ENCODE peak calls at places on chromosome 14, in six cellular contexts. One of them, this sample, is unnamed.
A peak's percentile ranks its signal among the peaks of the same experiment; 100 is the strongest.

GRCh38 chr14:72476657-72477499 is 417.0 kb downstream of the DPF3 start:
- DNase-seq in coronary artery: no peak
- DNase-seq in nephron progenitor cell: no peak
- DNase-seq in activated B cell treated with CpG ODN at 0.5 μM for 24 hours: no peak
- DNase-seq in GM10248: peak; percentile 79
- DNase-seq in endodermal cell: peak; percentile 76
- DNase-seq in this sample: no peak

GRCh38 chr14:21087294-21088091 is 11.0 kb downstream of the ZNF219 start:
- DNase-seq in coronary artery: no peak
- DNase-seq in GM10248: no peak
- DNase-seq in endodermal cell: peak; percentile 84
- DNase-seq in activated B cell treated with CpG ODN at 0.5 μM for 24 hours: no peak
- DNase-seq in nephron progenitor cell: no peak
- DNase-seq in this sample: peak; percentile 34

GRCh38 chr14:29085546-29085945 is 319.0 kb downstream of the FOXG1 start:
- DNase-seq in GM10248: no peak
- DNase-seq in coronary artery: no peak
- DNase-seq in activated B cell treated with CpG ODN at 0.5 μM for 24 hours: no peak
- DNase-seq in nephron progenitor cell: no peak
- DNase-seq in endodermal cell: peak; percentile 47
- DNase-seq in this sample: no peak

GRCh38 chr14:98120831-98121464 is 1151.0 kb downstream of the BCL11B start:
- DNase-seq in GM10248: no peak
- DNase-seq in endodermal cell: no peak
- DNase-seq in nephron progenitor cell: no peak
- DNase-seq in activated B cell treated with CpG ODN at 0.5 μM for 24 hours: no peak
- DNase-seq in coronary artery: no peak
- DNase-seq in this sample: no peak

GRCh38 chr14:51540364-51540763 is 111.3 kb upstream of the FRMD6 start:
- DNase-seq in nephron progenitor cell: no peak
- DNase-seq in endodermal cell: no peak
- DNase-seq in activated B cell treated with CpG ODN at 0.5 μM for 24 hours: no peak
- DNase-seq in coronary artery: no peak
- DNase-seq in GM10248: no peak
- DNase-seq in this sample: no peak

GRCh38 chr14:58784946-58785345 is 147.2 kb downstream of the DACT1 start:
- DNase-seq in coronary artery: no peak
- DNase-seq in activated B cell treated with CpG ODN at 0.5 μM for 24 hours: no peak
- DNase-seq in GM10248: no peak
- DNase-seq in endodermal cell: no peak
- DNase-seq in nephron progenitor cell: no peak
- DNase-seq in this sample: no peak

GRCh38 chr14:102491366-102491765 is 18.2 kb downstream of the ANKRD9 start:
- DNase-seq in activated B cell treated with CpG ODN at 0.5 μM for 24 hours: no peak
- DNase-seq in endodermal cell: peak; percentile 32
- DNase-seq in coronary artery: no peak
- DNase-seq in nephron progenitor cell: no peak
- DNase-seq in GM10248: no peak
- DNase-seq in this sample: no peak

GRCh38 chr14:75711134-75711795 is 50.2 kb downstream of the TTLL5 start:
- DNase-seq in coronary artery: no peak
- DNase-seq in GM10248: peak; percentile 29
- DNase-seq in endodermal cell: peak; percentile 67
- DNase-seq in activated B cell treated with CpG ODN at 0.5 μM for 24 hours: no peak
- DNase-seq in nephron progenitor cell: peak; percentile 25
- DNase-seq in this sample: peak; percentile 36

GRCh38 chr14:65866422-65866821 is 453.9 kb downstream of the FUT8 start:
- DNase-seq in activated B cell treated with CpG ODN at 0.5 μM for 24 hours: no peak
- DNase-seq in nephron progenitor cell: no peak
- DNase-seq in coronary artery: no peak
- DNase-seq in GM10248: no peak
- DNase-seq in endodermal cell: no peak
- DNase-seq in this sample: no peak

GRCh38 chr14:34059925-34060746 is 109.3 kb upstream of the EGLN3 start:
- DNase-seq in activated B cell treated with CpG ODN at 0.5 μM for 24 hours: peak; percentile 20
- DNase-seq in endodermal cell: peak; percentile 90
- DNase-seq in coronary artery: peak; percentile 82
- DNase-seq in GM10248: peak; percentile 79
- DNase-seq in nephron progenitor cell: peak; percentile 79
- DNase-seq in this sample: peak; percentile 74

GRCh38 chr14:51873221-51873893 is 12.9 kb downstream of the GNG2 start:
- DNase-seq in activated B cell treated with CpG ODN at 0.5 μM for 24 hours: no peak
- DNase-seq in coronary artery: no peak
- DNase-seq in nephron progenitor cell: no peak
- DNase-seq in endodermal cell: no peak
- DNase-seq in GM10248: peak; percentile 69
- DNase-seq in this sample: no peak

GRCh38 chr14:69328765-69329164 is 68.8 kb downstream of the GALNT16 start:
- DNase-seq in endodermal cell: peak; percentile 19
- DNase-seq in nephron progenitor cell: no peak
- DNase-seq in coronary artery: no peak
- DNase-seq in GM10248: no peak
- DNase-seq in activated B cell treated with CpG ODN at 0.5 μM for 24 hours: no peak
- DNase-seq in this sample: no peak

GRCh38 chr14:97456958-97457357 is 659.8 kb downstream of the VRK1 start:
- DNase-seq in coronary artery: no peak
- DNase-seq in activated B cell treated with CpG ODN at 0.5 μM for 24 hours: no peak
- DNase-seq in nephron progenitor cell: no peak
- DNase-seq in GM10248: no peak
- DNase-seq in endodermal cell: no peak
- DNase-seq in this sample: no peak

GRCh38 chr14:86311151-86311550 is 781.2 kb downstream of the FLRT2 start:
- DNase-seq in nephron progenitor cell: no peak
- DNase-seq in coronary artery: no peak
- DNase-seq in endodermal cell: no peak
- DNase-seq in GM10248: no peak
- DNase-seq in activated B cell treated with CpG ODN at 0.5 μM for 24 hours: no peak
- DNase-seq in this sample: no peak

GRCh38 chr14:52342849-52343606 is 28.9 kb downstream of the PTGER2 start:
- DNase-seq in nephron progenitor cell: no peak
- DNase-seq in endodermal cell: no peak
- DNase-seq in coronary artery: no peak
- DNase-seq in activated B cell treated with CpG ODN at 0.5 μM for 24 hours: no peak
- DNase-seq in GM10248: no peak
- DNase-seq in this sample: no peak

GRCh38 chr14:68141531-68142088 is 322.0 kb downstream of the RAD51B start:
- DNase-seq in coronary artery: no peak
- DNase-seq in activated B cell treated with CpG ODN at 0.5 μM for 24 hours: no peak
- DNase-seq in GM10248: no peak
- DNase-seq in nephron progenitor cell: no peak
- DNase-seq in endodermal cell: no peak
- DNase-seq in this sample: no peak

DNA sequence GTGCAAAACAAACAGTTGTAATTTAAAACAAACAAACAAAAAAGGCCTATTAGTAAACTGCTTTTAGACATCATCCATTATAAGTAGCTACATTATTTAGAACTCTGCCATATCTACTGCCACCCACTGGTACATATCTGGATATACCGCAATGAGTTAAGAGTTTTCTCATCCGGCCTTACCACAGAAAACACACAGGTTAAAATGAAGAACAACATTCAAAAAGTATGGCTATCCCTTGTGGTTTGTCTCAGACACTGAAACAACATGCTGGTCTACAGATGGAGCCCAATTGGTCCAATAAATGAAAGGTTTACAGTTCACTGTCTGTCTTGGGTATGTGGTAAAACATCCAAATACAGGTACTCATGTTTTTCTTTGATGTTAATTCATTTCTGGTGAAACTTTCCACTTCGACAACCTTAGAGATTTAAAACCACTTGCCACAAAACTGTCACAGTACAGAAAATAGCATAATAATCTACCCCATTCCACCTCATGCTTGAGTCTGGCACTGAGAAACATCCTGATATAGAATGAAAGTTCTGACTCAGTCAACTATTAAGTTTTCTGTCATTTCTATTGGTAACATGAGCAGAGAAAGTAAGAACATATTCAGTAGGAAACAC is 354.3 kb downstream of the CEP128 start:
- DNase-seq in endodermal cell: no peak
- DNase-seq in GM10248: peak; percentile 20
- DNase-seq in nephron progenitor cell: no peak
- DNase-seq in activated B cell treated with CpG ODN at 0.5 μM for 24 hours: no peak
- DNase-seq in coronary artery: no peak
- DNase-seq in this sample: no peak
- TF ChIP-seq CTCF in endodermal cell: peak; percentile 70
- TF ChIP-seq CTCF in GM10248: peak; percentile 49
- TF ChIP-seq CTCF in nephron progenitor cell: peak; percentile 40
- TF ChIP-seq CTCF in activated B cell treated with CpG ODN at 0.5 μM for 24 hours: no peak
- TF ChIP-seq CTCF in coronary artery: peak; percentile 29
- TF ChIP-seq CTCF in this sample: no peak

DNA sequence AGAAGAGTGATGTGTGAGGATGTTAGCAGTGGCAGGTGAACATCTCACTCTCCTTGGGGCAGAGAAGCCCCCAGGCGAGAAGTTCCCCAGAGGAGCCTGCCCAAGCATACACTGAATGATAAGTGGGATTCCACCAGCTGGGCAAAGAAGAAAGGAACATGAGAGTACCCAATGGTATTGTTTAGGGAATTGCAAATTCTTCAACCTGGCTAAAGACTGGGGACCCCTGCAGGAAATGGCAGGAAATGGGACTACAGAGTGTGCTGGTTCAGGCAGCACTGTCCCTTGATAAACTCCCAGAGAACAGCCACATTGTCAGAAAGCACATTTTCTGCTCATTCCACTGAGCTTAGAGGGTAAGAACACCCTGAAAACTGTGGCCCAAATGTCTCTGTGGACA is 121.3 kb downstream of the RPS29 start:
- DNase-seq in coronary artery: no peak
- DNase-seq in nephron progenitor cell: peak; percentile 8
- DNase-seq in endodermal cell: peak; percentile 82
- DNase-seq in activated B cell treated with CpG ODN at 0.5 μM for 24 hours: no peak
- DNase-seq in GM10248: no peak
- DNase-seq in this sample: peak; percentile 47
- TF ChIP-seq CTCF in coronary artery: no peak
- TF ChIP-seq CTCF in nephron progenitor cell: peak; percentile 36
- TF ChIP-seq CTCF in endodermal cell: peak; percentile 77
- TF ChIP-seq CTCF in activated B cell treated with CpG ODN at 0.5 μM for 24 hours: no peak
- TF ChIP-seq CTCF in GM10248: no peak
- TF ChIP-seq CTCF in this sample: peak; percentile 22

GRCh38 chr14:103749860-103750259 is 34.2 kb downstream of the ZFYVE21 start:
- DNase-seq in nephron progenitor cell: no peak
- DNase-seq in GM10248: no peak
- DNase-seq in coronary artery: no peak
- DNase-seq in activated B cell treated with CpG ODN at 0.5 μM for 24 hours: no peak
- DNase-seq in endodermal cell: no peak
- DNase-seq in this sample: no peak
- TF ChIP-seq CTCF in nephron progenitor cell: no peak
- TF ChIP-seq CTCF in GM10248: no peak
- TF ChIP-seq CTCF in coronary artery: no peak
- TF ChIP-seq CTCF in activated B cell treated with CpG ODN at 0.5 μM for 24 hours: no peak
- TF ChIP-seq CTCF in endodermal cell: no peak
- TF ChIP-seq CTCF in this sample: no peak

GRCh38 chr14:88535149-88535548 is 19.7 kb downstream of the PTPN21 start:
- DNase-seq in nephron progenitor cell: no peak
- DNase-seq in endodermal cell: peak; percentile 77
- DNase-seq in activated B cell treated with CpG ODN at 0.5 μM for 24 hours: no peak
- DNase-seq in GM10248: no peak
- DNase-seq in coronary artery: no peak
- DNase-seq in this sample: no peak
- TF ChIP-seq CTCF in nephron progenitor cell: no peak
- TF ChIP-seq CTCF in endodermal cell: peak; percentile 55
- TF ChIP-seq CTCF in activated B cell treated with CpG ODN at 0.5 μM for 24 hours: no peak
- TF ChIP-seq CTCF in GM10248: no peak
- TF ChIP-seq CTCF in coronary artery: no peak
- TF ChIP-seq CTCF in this sample: no peak

DNA sequence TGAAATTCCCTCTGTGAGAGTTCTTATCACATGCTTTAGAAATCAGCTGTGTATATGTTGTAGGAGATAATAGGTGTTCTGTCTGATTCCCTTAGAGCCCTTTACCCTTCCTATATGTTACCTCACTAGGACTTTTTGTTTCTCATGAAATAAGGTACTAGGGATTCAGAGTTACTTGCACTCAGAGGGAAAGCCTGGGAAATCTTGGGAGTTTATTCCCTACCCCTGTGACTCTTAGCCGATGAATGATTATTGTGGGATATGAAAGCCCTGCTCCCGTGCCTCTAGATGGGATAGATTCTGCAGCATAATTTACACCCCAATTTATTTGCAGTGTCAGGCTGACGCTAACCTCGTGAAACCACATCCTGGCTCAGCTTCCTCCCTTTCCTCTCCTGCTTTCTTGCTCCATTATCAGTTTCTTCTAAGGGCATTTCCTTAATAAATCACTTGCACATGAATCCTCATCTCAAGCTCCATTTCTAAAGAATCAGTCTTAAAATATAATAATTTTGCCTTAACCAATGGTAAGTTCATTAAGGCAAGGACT is 448.3 kb downstream of the MDGA2 start:
- DNase-seq in GM10248: no peak
- DNase-seq in activated B cell treated with CpG ODN at 0.5 μM for 24 hours: no peak
- DNase-seq in coronary artery: no peak
- DNase-seq in endodermal cell: no peak
- DNase-seq in nephron progenitor cell: no peak
- DNase-seq in this sample: no peak
- TF ChIP-seq CTCF in GM10248: no peak
- TF ChIP-seq CTCF in activated B cell treated with CpG ODN at 0.5 μM for 24 hours: no peak
- TF ChIP-seq CTCF in coronary artery: no peak
- TF ChIP-seq CTCF in endodermal cell: no peak
- TF ChIP-seq CTCF in nephron progenitor cell: no peak
- TF ChIP-seq CTCF in this sample: no peak

GRCh38 chr14:24298892-24299254 is 707 bp downstream of the DHRS1 start:
- DNase-seq in GM10248: no peak
- DNase-seq in coronary artery: no peak
- DNase-seq in activated B cell treated with CpG ODN at 0.5 μM for 24 hours: no peak
- DNase-seq in endodermal cell: peak; percentile 63
- DNase-seq in nephron progenitor cell: no peak
- DNase-seq in this sample: no peak
- TF ChIP-seq CTCF in GM10248: no peak
- TF ChIP-seq CTCF in coronary artery: no peak
- TF ChIP-seq CTCF in activated B cell treated with CpG ODN at 0.5 μM for 24 hours: no peak
- TF ChIP-seq CTCF in endodermal cell: no peak
- TF ChIP-seq CTCF in nephron progenitor cell: no peak
- TF ChIP-seq CTCF in this sample: no peak